ENCODE peak calls at places on chromosomes 16 and 17, in nine cellular contexts. E is RWPE1; O is nucleus accumbens; Y is stimulated activated naive CD8-positive, alpha-beta T cell treated with anti-CD3 and anti-CD28 coated beads, Interleukin-15, Interleukin-2, amounts not matched to agents 100 U/mL and 50 U/mL, for 24 hours; A is stimulated activated CD4-positive, alpha-beta T cell treated with anti-CD3 and anti-CD28 coated beads, Interleukin-4, amount 100 ng/mL, for 1 hour; V is CD4-positive, alpha-beta T cell; B is activated T-cell treated with anti-CD3 and anti-CD28 coated beads for 1 hour; P is fibroblast of lung; D is activated CD4-positive, CD25-positive, alpha-beta regulatory T cell. K is an unnamed sample.
A peak's percentile ranks its signal among the peaks of the same experiment; 100 is the strongest.

GRCh38 chr16:46650224-46650623 is 29.0 kb upstream of the SHCBP1 start:
- DNase-seq in E (no peak), O (no peak), Y (no peak), A (no peak), V (no peak), B (no peak), P (peak; percentile 90), D (no peak), K (no peak)

GRCh38 chr16:57284206-57284951 is at the start of gene PLLP:
- DNase-seq in E (peak; percentile 68), O (peak; percentile 72), Y (peak; percentile 56), A (peak; percentile 60), V (no peak), B (peak; percentile 19), P (peak; percentile 13), D (no peak), K (no peak)

GRCh38 chr17:44279586-44280344 is 11.8 kb upstream of the SLC4A1 start:
- DNase-seq in E (peak; percentile 31), O (peak; percentile 23), Y (peak; percentile 32), A (no peak), V (no peak), B (no peak), P (peak; percentile 86), D (peak; percentile 8), K (peak; percentile 80)

GRCh38 chr16:4659363-4660353 is 33.7 kb upstream of the NUDT16L1 start:
- DNase-seq in E (no peak), O (no peak), Y (no peak), A (no peak), V (no peak), B (no peak), P (no peak), D (no peak), K (no peak)

GRCh38 chr17:35175638-35176415 is 18.4 kb downstream of the SLC35G3 start:
- DNase-seq in E (no peak), O (no peak), Y (no peak), A (no peak), V (no peak), B (no peak), P (no peak), D (no peak), K (no peak)

GRCh38 chr16:19766988-19767387 is 48.9 kb downstream of the IQCK start:
- DNase-seq in E (no peak), O (no peak), Y (no peak), A (no peak), V (no peak), B (no peak), P (no peak), D (no peak), K (no peak)

GRCh38 chr16:51941412-51941811 is 605.5 kb downstream of the TOX3 start:
- DNase-seq in E (no peak), O (no peak), Y (no peak), A (no peak), V (no peak), B (no peak), P (no peak), D (no peak), K (no peak)

GRCh38 chr16:31700530-31701388 is 172.8 kb upstream of the ZNF267 start:
- DNase-seq in E (no peak), O (no peak), Y (peak; percentile 86), A (peak; percentile 90), V (peak; percentile 78), B (peak; percentile 82), P (peak; percentile 39), D (no peak), K (peak; percentile 83)

GRCh38 chr16:23949630-23950290 is 114.0 kb downstream of the PRKCB start:
- DNase-seq in E (no peak), O (no peak), Y (peak; percentile 70), A (peak; percentile 32), V (peak; percentile 56), B (peak; percentile 43), P (no peak), D (peak; percentile 65), K (peak; percentile 59)

GRCh38 chr17:76232342-76232741 is 8.0 kb downstream of the RNF157 start:
- DNase-seq in E (no peak), O (no peak), Y (no peak), A (no peak), V (no peak), B (no peak), P (peak; percentile 97), D (no peak), K (no peak)

GRCh38 chr16:22194707-22195444 is 11.2 kb upstream of the EEF2K start:
- DNase-seq in E (no peak), O (no peak), Y (peak; percentile 51), A (no peak), V (no peak), B (no peak), P (no peak), D (no peak), K (no peak)

GRCh38 chr17:68197091-68197996 is 50.5 kb upstream of the AMZ2 start:
- DNase-seq in E (no peak), O (no peak), Y (peak; percentile 52), A (peak; percentile 49), V (no peak), B (no peak), P (no peak), D (no peak), K (no peak)

GRCh38 chr16:29641561-29641960 is 21.5 kb upstream of the SPN start:
- DNase-seq in E (no peak), O (no peak), Y (no peak), A (no peak), V (no peak), B (no peak), P (peak; percentile 4), D (no peak), K (no peak)

GRCh38 chr17:33739714-33740113 is 446.6 kb upstream of the ASIC2 start:
- DNase-seq in E (no peak), O (no peak), Y (no peak), A (no peak), V (no peak), B (no peak), P (no peak), D (no peak), K (no peak)

GRCh38 chr16:50259334-50260205 is 6.8 kb upstream of the ADCY7 start:
- DNase-seq in E (no peak), O (no peak), Y (no peak), A (no peak), V (no peak), B (no peak), P (peak; percentile 68), D (no peak), K (no peak)

GRCh38 chr17:61379457-61380216 is 20.0 kb upstream of the TBX2 start:
- DNase-seq in E (no peak), O (no peak), Y (no peak), A (no peak), V (no peak), B (no peak), P (no peak), D (no peak), K (no peak)

GRCh38 chr16:89355036-89355435 is 135.3 kb downstream of the ANKRD11 start:
- DNase-seq in E (no peak), O (no peak), Y (no peak), A (no peak), V (no peak), B (no peak), P (no peak), D (no peak), K (no peak)

GRCh38 chr17:33858121-33858520 is 397.0 kb upstream of the CCL2 start:
- DNase-seq in E (no peak), O (no peak), Y (no peak), A (no peak), V (no peak), B (no peak), P (no peak), D (no peak), K (no peak)

GRCh38 chr17:56785396-56785795 is 48.3 kb downstream of the C17orf67 start:
- DNase-seq in E (peak; percentile 25), O (no peak), Y (no peak), A (no peak), V (no peak), B (no peak), P (no peak), D (no peak), K (no peak)

GRCh38 chr17:42132941-42133340 is 10.3 kb downstream of the HSPB9 start:
- DNase-seq in E (no peak), O (peak; percentile 60), Y (peak; percentile 49), A (no peak), V (no peak), B (no peak), P (peak; percentile 71), D (no peak), K (no peak)

GRCh38 chr16:27188633-27189032 is 14.7 kb upstream of the KDM8 start:
- DNase-seq in E (no peak), O (no peak), Y (no peak), A (no peak), V (no peak), B (no peak), P (no peak), D (no peak), K (no peak)

GRCh38 chr16:74743668-74744299 is 30.8 kb downstream of the FA2H start:
- DNase-seq in E (peak; percentile 84), O (no peak), Y (no peak), A (no peak), V (no peak), B (no peak), P (peak; percentile 59), D (no peak), K (no peak)

GRCh38 chr16:88782454-88783390 is 2.3 kb downstream of the PIEZO1 start:
- DNase-seq in E (peak; percentile 95), O (no peak), Y (peak; percentile 81), A (peak; percentile 82), V (no peak), B (no peak), P (peak; percentile 75), D (no peak), K (no peak)

GRCh38 chr16:56356276-56357241 is 68.8 kb downstream of the AMFR start:
- DNase-seq in E (peak; percentile 81), O (peak; percentile 56), Y (peak; percentile 70), A (peak; percentile 55), V (peak; percentile 48), B (peak; percentile 40), P (peak; percentile 85), D (peak; percentile 25), K (peak; percentile 37)

GRCh38 chr16:49407873-49408565 is 34.4 kb downstream of the C16orf78 start:
- DNase-seq in E (peak; percentile 81), O (peak; percentile 52), Y (peak; percentile 76), A (peak; percentile 66), V (peak; percentile 45), B (peak; percentile 48), P (peak; percentile 63), D (peak; percentile 37), K (peak; percentile 43)

GRCh38 chr16:56700631-56701030 is 18.4 kb downstream of the MT1X start:
- DNase-seq in E (no peak), O (no peak), Y (no peak), A (no peak), V (no peak), B (no peak), P (no peak), D (no peak), K (no peak)

GRCh38 chr17:58564971-58565370 is 50.5 kb upstream of the MTMR4 start:
- DNase-seq in E (no peak), O (no peak), Y (no peak), A (no peak), V (no peak), B (no peak), P (no peak), D (no peak), K (no peak)

K was measured in NK-92 treated with Interleukin-12 subunit alpha and Interleukin-12 subunit beta, amount 100 ng/mL, for 24 hours.